ENCODE peak calls at places on chromosomes 7 and 10, in six cellular contexts. M is activated T-helper 1 cell treated with anti-CD3 and anti-CD28 coated beads, Interleukin-2, amount 50 U/mL, for 16 hours; K is Karpas-422; X is stimulated activated CD4-positive, alpha-beta T cell treated with anti-CD3 and anti-CD28 coated beads, Interleukin-1b, Interleukin-23, amount 100 ng/mL, for 24 hours; C is anterior cingulate cortex; N is effector memory CD8-positive, alpha-beta T cell. I is an unnamed sample.
A peak's percentile ranks its signal among the peaks of the same experiment; 100 is the strongest.

GRCh38 chr7:151391358-151391730 is 18.5 kb downstream of the WDR86 start:
- DNase-seq in M (no peak), K (no peak), X (no peak), C (no peak), N (no peak), I (no peak)

GRCh38 chr7:25569765-25570164 is 341.5 kb upstream of the NPVF start:
- DNase-seq in M (no peak), K (no peak), X (no peak), C (no peak), N (no peak), I (no peak)

GRCh38 chr7:7969306-7970112 is 913 bp downstream of the GLCCI1 start:
- DNase-seq in M (peak; percentile 23), K (peak; percentile 74), X (peak; percentile 21), C (peak; percentile 51), N (peak; percentile 40), I (no peak)

GRCh38 chr10:132784582-132785432 is 1.1 kb downstream of the NKX6-2 start:
- DNase-seq in M (no peak), K (no peak), X (no peak), C (no peak), N (no peak), I (no peak)

GRCh38 chr10:123781324-123781900 is 110.2 kb downstream of the CPXM2 start:
- DNase-seq in M (no peak), K (no peak), X (no peak), C (no peak), N (no peak), I (no peak)

GRCh38 chr10:79347894-79348639 is 798 bp downstream of the PPIF start:
- DNase-seq in M (peak; percentile 41), K (peak; percentile 88), X (peak; percentile 78), C (no peak), N (peak; percentile 70), I (no peak)

GRCh38 chr7:43296306-43296705 is 183.9 kb downstream of the HECW1 start:
- DNase-seq in M (no peak), K (no peak), X (no peak), C (no peak), N (no peak), I (no peak)

GRCh38 chr7:4682621-4683042 is 537 bp downstream of the FOXK1 start:
- DNase-seq in M (peak; percentile 12), K (peak; percentile 73), X (peak; percentile 31), C (peak; percentile 27), N (peak; percentile 24), I (no peak)

GRCh38 chr7:50564630-50565558 is at the start of gene DDC:
- DNase-seq in M (no peak), K (no peak), X (no peak), C (no peak), N (no peak), I (no peak)